ENCODE peak calls at places on chromosomes 3 and 15, in nine cellular contexts. A is HepG2, B is heart left ventricle, L is prostate gland, Z is vagina, S is IMR-90, D is A549, E is breast epithelium, I is stomach. H is an unnamed sample.

GRCh38 chr15:90001062-90001682 is at the start of gene ZNF710:
- DNase-seq in D (peak), Z (no peak), E (peak), L (peak), B (peak), A (no peak), S (peak), I (no peak), H (peak)

GRCh38 chr3:78360849-78361248 is 1321.0 kb downstream of the ROBO2 start:
- DNase-seq in D (no peak), A (no peak), S (no peak), L (no peak), Z (no peak), I (no peak), E (no peak), B (no peak), H (no peak)

GRCh38 chr3:110066201-110066600 is 728.9 kb upstream of the DPPA4 start:
- DNase-seq in B (no peak), L (no peak), E (no peak), A (no peak), D (no peak), S (no peak), Z (no peak), I (no peak), H (no peak)

GRCh38 chr3:130276203-130276803 is 69.2 kb upstream of the COL6A5 start:
- DNase-seq in A (peak), E (no peak), D (peak), S (peak), L (no peak), B (no peak), Z (no peak), I (no peak), H (no peak)

GRCh38 chr3:128709506-128710210 is 16.3 kb upstream of the RAB7A start:
- DNase-seq in B (no peak), L (peak), A (no peak), D (no peak), Z (no peak), E (peak), S (no peak), I (peak), H (no peak)

GRCh38 chr3:134655706-134656105 is 4.9 kb upstream of the KY start:
- DNase-seq in A (no peak), S (no peak), L (no peak), B (no peak), D (no peak), I (no peak), Z (peak), E (no peak), H (no peak)

GRCh38 chr3:48528043-48528442 is 24.1 kb upstream of the SHISA5 start:
- DNase-seq in A (no peak), E (no peak), Z (no peak), I (no peak), S (no peak), D (no peak), B (no peak), L (no peak), H (no peak)

GRCh38 chr3:8990266-8991215 is 27.3 kb upstream of the RAD18 start:
- DNase-seq in E (no peak), I (no peak), S (peak), D (no peak), A (no peak), L (no peak), Z (peak), B (no peak), H (no peak)

GRCh38 chr3:64220161-64220560 is 5.1 kb downstream of the PRICKLE2 start:
- DNase-seq in S (peak), E (no peak), A (no peak), Z (no peak), D (no peak), L (no peak), B (no peak), I (no peak), H (no peak)

GRCh38 chr15:28896944-28897343 is 11.2 kb downstream of the APBA2 start:
- DNase-seq in Z (no peak), S (peak), L (no peak), E (no peak), B (no peak), A (peak), D (no peak), I (no peak), H (no peak)

GRCh38 chr15:78065284-78065872 is 12.1 kb downstream of the TBC1D2B start:
- DNase-seq in S (peak), L (no peak), A (peak), I (peak), B (peak), Z (peak), E (peak), D (no peak), H (peak)

DNA sequence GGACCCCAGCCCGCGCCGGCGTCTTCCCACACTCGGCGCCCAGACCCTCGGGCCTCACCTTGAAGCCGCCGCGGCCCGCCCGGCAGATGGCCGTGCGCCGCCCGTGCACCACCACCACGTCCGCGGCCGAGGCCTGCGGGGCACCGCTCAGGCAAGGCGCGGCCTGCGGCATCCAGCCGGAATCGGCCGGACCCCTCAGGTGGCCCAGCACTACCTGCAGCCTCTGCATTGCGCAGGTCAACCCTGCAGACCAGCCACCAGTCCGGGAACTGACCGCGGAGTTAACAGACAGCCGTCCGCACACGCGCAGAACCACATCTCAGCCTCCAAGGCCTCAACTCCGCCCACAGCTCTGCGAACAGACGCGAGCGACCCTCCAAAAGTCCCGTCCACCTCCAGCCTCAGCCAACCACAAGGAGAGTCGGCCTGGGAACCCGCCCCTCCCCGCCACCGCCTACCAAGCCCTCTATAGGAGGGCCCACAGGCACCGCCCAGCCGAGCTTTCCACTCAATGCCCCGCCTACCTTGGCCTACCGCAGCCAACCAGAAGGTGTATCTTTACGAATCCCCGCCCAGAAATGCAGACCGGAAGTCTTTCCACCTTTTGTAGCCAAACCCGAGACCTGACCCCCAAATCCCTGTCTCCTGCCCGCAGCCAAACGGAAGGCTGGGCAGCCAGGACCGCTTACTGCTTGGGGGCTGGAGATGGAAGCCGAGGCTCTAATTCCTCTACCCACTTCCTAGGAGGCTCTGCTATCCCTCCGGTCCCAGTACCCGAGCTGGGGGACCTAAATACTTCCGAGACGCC is at the start of gene ACAA1:
- DNase-seq in D (peak), I (peak), B (peak), E (peak), L (peak), S (peak), A (peak), Z (peak), H (peak)
- TF ChIP-seq POLR2A in D (peak), I (no peak), B (peak), E (peak), L (peak), S (peak), A (no peak), Z (no peak), H (peak)

GRCh38 chr3:141499965-141500364 is 13.1 kb downstream of the RASA2 start:
- DNase-seq in Z (no peak), I (no peak), E (no peak), D (no peak), B (no peak), S (no peak), L (no peak), A (no peak), H (no peak)

GRCh38 chr3:141498592-141499223 is 11.9 kb downstream of the RASA2 start:
- DNase-seq in B (peak), I (peak), S (no peak), A (no peak), L (no peak), E (peak), D (no peak), Z (no peak), H (peak)

GRCh38 chr3:141500397-141500796 is 13.6 kb downstream of the RASA2 start:
- DNase-seq in D (no peak), Z (no peak), L (no peak), A (no peak), I (no peak), S (no peak), E (no peak), B (no peak), H (no peak)

GRCh38 chr3:141505166-141505565 is 18.3 kb downstream of the RASA2 start:
- DNase-seq in Z (no peak), S (no peak), B (no peak), L (no peak), E (no peak), I (no peak), A (peak), D (no peak), H (no peak)

DNA sequence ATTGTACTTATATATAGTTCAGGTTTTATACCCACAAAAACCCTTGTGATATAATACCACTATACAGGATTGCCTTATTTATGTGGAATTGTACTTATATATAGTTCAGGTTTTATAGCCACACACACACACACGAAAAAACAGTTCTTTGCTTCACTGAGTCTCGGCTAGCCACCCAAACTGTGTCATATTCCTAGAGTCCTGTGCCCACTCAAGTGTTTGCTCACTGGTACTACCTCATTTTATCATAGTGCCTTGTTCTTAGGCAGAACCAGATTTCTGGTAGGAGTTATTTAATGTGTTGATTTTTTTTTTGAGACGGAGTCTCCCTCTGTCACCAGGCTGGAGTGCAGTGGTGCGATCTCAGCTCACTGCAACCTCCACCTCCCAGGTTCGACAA is 12.5 kb downstream of the RASA2 start:
- DNase-seq in I (no peak), A (no peak), S (no peak), Z (no peak), B (no peak), D (no peak), L (no peak), E (no peak), H (no peak)
- H3K27ac ChIP-seq in I (peak), A (no peak), S (no peak), Z (no peak), B (no peak), D (no peak), L (no peak), E (no peak), H (peak)

GRCh38 chr15:63135804-63136203 is 14.1 kb downstream of the LACTB start:
- DNase-seq in L (no peak), E (no peak), S (peak), D (no peak), A (no peak), B (no peak), Z (no peak), I (no peak), H (no peak)
- TF ChIP-seq POLR2A in L (no peak), E (no peak), S (peak), D (no peak), A (no peak), B (no peak), Z (no peak), I (no peak), H (no peak)

DNA sequence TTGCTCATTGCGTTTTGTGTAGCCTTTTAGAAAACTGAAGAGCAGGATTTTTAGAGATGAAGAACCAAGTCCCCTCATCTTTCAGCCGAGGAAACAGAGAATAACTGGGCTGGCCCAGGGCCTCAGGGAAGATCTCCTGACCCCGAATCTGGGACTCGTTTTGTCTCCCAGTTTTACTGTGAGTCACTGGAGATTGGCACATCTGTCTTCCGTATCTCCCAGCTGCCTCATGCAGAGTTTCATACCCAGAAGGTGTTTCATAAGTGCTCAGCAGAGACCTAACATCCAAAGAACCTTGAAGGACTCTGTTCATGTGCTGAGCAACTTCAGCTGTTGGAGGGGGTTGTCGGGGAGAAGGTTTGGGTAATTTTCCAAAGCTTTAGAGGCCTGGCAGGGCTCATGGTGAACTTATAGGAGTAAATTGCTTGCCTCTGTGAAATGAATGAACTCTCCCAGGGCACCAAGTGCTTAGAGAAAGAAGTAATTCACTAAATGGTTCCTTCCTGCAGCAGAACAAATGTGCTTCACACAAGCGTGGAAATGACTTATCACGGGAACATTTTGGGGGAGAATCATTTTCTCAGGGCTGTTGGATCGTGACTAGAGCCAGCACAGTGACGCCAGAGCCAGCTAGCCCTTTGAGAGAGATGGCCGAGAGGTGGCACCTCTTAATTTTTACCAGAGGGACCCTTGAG is 121.5 kb downstream of the FAM43A start:
- DNase-seq in E (no peak), S (peak), D (no peak), L (no peak), Z (no peak), B (no peak), A (no peak), I (no peak), H (no peak)
- H3K27ac ChIP-seq in E (no peak), S (no peak), D (peak), L (no peak), Z (no peak), B (no peak), A (no peak), I (no peak), H (no peak)